ENCODE peak calls at places on chromosomes 7 and 10, in seven cellular contexts. J is SK-N-SH, F is HCT116, E is GM12878, X is K562, Y is HepG2, M is H1. V is an unnamed sample.

GRCh38 chr7:129332354-129333056 is 101.7 kb upstream of the STRIP2 start:
- DNase-seq in E (no peak), M (no peak), Y (no peak), F (no peak), X (no peak), J (no peak), V (peak; percentile 78)

GRCh38 chr10:46556515-46557318 is at the start of gene GPRIN2:
- DNase-seq in F (no peak), Y (no peak), E (no peak), J (peak; percentile 82), X (no peak), M (peak; percentile 96), V (no peak)

GRCh38 chr10:122786269-122786668 is 59.4 kb downstream of the CUZD1 start:
- DNase-seq in Y (peak; percentile 13), E (no peak), F (no peak), M (peak; percentile 52), J (no peak), X (no peak), V (no peak)

GRCh38 chr10:70041016-70041415 is 11.6 kb upstream of the MACROH2A2 start:
- DNase-seq in Y (no peak), X (no peak), E (no peak), F (no peak), M (no peak), J (no peak), V (no peak)

GRCh38 chr7:133575726-133576125 is 322.8 kb downstream of the EXOC4 start:
- DNase-seq in X (no peak), M (no peak), Y (no peak), F (no peak), J (peak; percentile 70), E (no peak), V (no peak)

GRCh38 chr7:69052447-69052846 is 545.8 kb upstream of the AUTS2 start:
- DNase-seq in Y (no peak), E (no peak), F (no peak), J (no peak), M (peak; percentile 10), X (no peak), V (no peak)

GRCh38 chr10:5628366-5628765 is 38.0 kb downstream of the ASB13 start:
- DNase-seq in F (no peak), X (no peak), E (no peak), J (no peak), Y (no peak), M (no peak), V (no peak)

GRCh38 chr10:52359466-52359865 is 45.4 kb downstream of the DKK1 start:
- DNase-seq in X (no peak), Y (no peak), M (no peak), E (no peak), F (no peak), J (no peak), V (no peak)

GRCh38 chr10:72564596-72564995 is 61.3 kb downstream of the MICU1 start:
- DNase-seq in M (no peak), E (no peak), F (no peak), J (no peak), Y (no peak), X (no peak), V (no peak)

GRCh38 chr10:103859161-103860141 is 4.1 kb upstream of the SH3PXD2A start:
- DNase-seq in J (peak; percentile 71), Y (peak; percentile 72), X (peak; percentile 20), M (peak; percentile 84), E (peak; percentile 24), F (peak; percentile 50), V (peak; percentile 57)

GRCh38 chr10:125709553-125710266 is 9.8 kb upstream of the EDRF1 start:
- DNase-seq in J (no peak), X (no peak), F (no peak), M (no peak), E (no peak), Y (no peak), V (no peak)

GRCh38 chr10:112375721-112376577 is 2.0 kb downstream of the ACSL5 start:
- DNase-seq in M (no peak), F (no peak), Y (peak; percentile 56), X (no peak), J (no peak), E (peak; percentile 48), V (no peak)

GRCh38 chr10:3090914-3091313 is 23.6 kb downstream of the PFKP start:
- DNase-seq in Y (peak; percentile 17), F (peak; percentile 73), J (no peak), X (no peak), M (no peak), E (no peak), V (no peak)

DNA sequence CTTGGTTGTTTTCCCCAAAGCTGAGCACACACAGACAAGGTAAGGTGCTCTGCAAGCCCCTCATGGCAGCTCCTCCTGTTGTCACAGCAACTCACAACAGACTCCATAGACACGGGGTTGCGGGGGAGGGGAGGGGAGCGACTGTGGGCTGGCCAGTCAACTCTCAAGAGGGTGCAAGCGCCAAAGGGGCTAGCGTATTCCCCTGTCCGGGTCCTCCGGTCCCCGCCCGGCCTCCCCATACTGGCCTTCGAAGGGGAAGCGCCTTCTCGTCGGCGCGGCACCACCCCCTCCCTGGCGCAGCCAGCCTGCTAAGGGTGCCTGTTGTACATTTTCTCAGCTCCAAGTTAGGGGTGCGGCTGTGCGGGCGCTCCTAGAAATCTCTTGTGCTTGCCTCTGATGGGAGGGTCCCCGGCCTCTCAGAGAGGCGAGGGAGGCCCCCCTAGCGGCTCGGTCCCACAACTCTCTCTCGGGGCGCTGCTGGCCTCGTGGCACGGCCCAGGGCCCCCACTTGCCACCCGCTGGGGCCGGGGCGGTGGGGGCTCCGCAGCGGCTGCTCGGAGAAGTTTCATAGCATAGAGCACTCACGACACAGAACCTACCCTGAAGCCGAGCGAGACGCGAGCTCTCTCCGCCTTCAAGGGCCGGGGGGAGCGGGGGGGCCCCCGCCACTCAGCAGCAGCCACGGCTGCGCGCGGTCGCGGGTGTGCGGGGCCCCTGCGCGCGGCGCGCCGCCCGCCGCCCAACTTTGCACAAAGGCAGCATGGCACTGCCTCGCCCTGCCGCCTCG is 420 bp downstream of the RHOBTB1 start:
- DNase-seq in E (no peak), Y (peak; percentile 36), X (peak; percentile 57), J (peak; percentile 78), F (peak; percentile 3), M (peak; percentile 81), V (no peak)
- TF ChIP-seq SIN3A in E (no peak), Y (peak; percentile 31), X (no peak), J (no peak), F (no peak), M (peak; percentile 66), V (no peak)

GRCh38 chr7:104933022-104933421 is 81.0 kb upstream of the KMT2E start:
- DNase-seq in X (no peak), M (no peak), E (no peak), F (no peak), J (no peak), Y (no peak), V (no peak)

GRCh38 chr7:104928721-104929400 is 85.1 kb upstream of the KMT2E start:
- DNase-seq in M (no peak), J (no peak), F (no peak), E (no peak), Y (no peak), X (no peak), V (no peak)

GRCh38 chr7:104933433-104934074 is 80.5 kb upstream of the KMT2E start:
- DNase-seq in J (no peak), M (no peak), E (no peak), F (no peak), Y (no peak), X (no peak), V (no peak)

GRCh38 chr7:104929921-104930320 is 84.1 kb upstream of the KMT2E start:
- DNase-seq in M (no peak), J (no peak), F (no peak), E (no peak), X (no peak), Y (no peak), V (no peak)

DNA sequence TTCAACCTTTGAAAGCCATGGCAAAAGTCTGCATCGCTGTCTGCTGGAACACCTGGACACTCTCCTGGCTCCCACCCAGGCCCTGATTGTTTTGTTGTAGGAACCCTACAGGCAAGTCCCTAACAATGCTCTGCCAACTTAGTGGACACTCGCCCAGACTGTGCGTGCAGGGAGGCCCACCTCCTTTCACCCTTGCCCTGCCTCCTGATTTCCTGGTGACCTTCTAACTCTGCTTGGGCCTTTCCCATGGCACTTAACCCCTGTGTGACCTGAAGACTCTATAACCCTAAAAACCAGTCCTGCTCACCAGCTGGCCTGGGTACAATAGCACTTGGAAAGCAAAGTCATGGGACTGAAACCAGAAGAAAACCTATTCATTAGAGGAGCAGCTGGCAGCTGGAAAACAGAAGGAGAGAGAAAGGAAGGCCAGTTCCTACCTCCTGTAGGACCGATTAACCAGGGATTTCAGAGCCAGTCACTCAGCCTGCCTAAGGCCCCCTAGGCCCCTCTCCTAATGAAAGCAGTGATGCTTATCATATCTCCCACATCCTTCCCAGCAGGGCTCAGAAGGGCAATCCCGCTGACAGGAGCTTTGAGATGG is 82.7 kb upstream of the KMT2E start:
- DNase-seq in Y (no peak), X (no peak), F (no peak), E (no peak), J (peak; percentile 86), M (no peak), V (no peak)
- TF ChIP-seq SIN3A in Y (no peak), X (no peak), F (no peak), E (no peak), J (no peak), M (no peak), V (no peak)

DNA sequence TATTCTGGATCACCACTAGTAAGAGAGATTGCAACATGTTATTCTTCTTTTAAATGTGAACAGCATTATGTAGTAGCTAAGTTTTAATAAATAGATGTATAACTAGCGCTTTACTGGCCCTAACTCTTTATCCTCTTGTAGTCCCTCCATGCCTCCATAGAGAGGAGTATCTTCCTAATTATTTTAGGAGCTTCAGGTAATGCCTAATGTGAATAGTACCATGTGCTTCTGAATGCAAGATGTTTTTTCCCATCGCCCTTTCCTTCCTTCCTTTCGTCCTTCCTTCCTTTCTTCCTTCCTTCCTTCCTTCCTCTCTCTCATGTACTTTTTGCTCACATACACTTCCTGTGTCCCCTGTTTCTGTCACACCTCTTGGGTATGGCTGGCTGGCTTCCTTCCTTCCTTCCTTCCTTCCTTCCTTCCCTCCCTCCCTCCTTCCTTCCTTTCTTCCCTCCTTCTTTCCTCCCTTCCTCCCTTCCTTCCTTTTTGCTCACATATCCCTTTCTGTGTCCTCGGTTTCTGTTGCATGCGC is 290.7 kb downstream of the HDAC9 start:
- DNase-seq in F (no peak), E (no peak), Y (no peak), J (no peak), M (no peak), X (no peak), V (no peak)
- TF ChIP-seq SIN3A in F (no peak), E (no peak), Y (no peak), J (no peak), M (no peak), X (no peak), V (no peak)

DNA sequence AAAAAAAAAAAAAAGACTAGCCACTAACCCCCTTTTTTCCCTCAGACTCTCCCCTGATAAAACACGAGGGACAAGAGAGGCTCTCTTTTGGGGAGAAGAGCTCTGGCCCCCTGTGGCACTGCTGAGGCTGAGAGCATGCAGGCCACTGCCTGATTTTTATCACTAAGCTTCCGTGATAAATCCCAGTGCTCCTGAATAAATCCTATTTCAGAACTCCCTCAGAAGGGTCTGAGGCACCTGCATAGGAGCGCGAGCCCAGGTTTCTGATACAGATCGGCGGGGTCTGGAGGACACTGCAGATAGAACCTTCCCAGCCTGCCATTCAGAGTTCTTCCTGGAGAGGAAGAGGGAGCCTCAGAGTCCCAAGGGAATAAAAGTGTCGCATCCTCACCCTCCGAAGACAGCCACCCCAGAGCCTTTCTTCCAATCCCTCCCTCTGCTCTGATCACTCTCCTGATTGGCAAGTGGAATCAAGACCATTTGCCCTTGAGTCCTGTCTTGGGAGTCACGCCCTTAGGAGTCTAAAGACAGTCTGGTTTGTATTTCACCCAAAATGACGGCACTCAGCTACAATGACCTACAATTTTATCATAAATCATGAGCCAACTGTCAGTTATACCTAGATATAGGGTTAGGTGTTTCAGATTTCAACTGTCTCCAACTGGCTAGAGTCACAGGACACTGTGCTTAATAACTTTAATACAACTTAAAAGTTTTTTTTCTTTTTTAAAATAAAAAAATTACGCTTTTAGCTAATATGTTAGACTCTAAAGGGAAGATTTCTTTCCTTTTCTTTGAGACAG is 153.5 kb downstream of the RNF216 start:
- DNase-seq in X (no peak), F (no peak), J (peak; percentile 76), E (no peak), M (no peak), Y (no peak), V (no peak)
- TF ChIP-seq SIN3A in X (no peak), F (no peak), J (no peak), E (no peak), M (no peak), Y (no peak), V (no peak)